ENCODE peak calls at places on chromosomes 12 and 14, in four cellular contexts. One of them, this sample, is unnamed.

GRCh38 chr14:58920230-58920629 is 268.2 kb upstream of the DAAM1 start:
- DNase-seq in K562: no peak
- DNase-seq in fibroblast of lung: no peak
- DNase-seq in hepatocyte: no peak
- DNase-seq in this sample: no peak

GRCh38 chr12:129201029-129201428 is 347.8 kb downstream of the GLT1D1 start:
- DNase-seq in fibroblast of lung: no peak
- DNase-seq in hepatocyte: no peak
- DNase-seq in K562: no peak
- DNase-seq in this sample: no peak

GRCh38 chr12:39505025-39505424 is 62.1 kb upstream of the KIF21A start:
- DNase-seq in fibroblast of lung: peak; percentile 46
- DNase-seq in K562: no peak
- DNase-seq in hepatocyte: no peak
- DNase-seq in this sample: no peak

GRCh38 chr12:49893753-49894752 is 9.6 kb downstream of the FAIM2 start:
- DNase-seq in fibroblast of lung: peak; percentile 62
- DNase-seq in hepatocyte: peak; percentile 45
- DNase-seq in K562: peak; percentile 19
- DNase-seq in this sample: no peak

GRCh38 chr14:94321421-94322271 is 1.5 kb downstream of the SERPINA6 start:
- DNase-seq in K562: no peak
- DNase-seq in hepatocyte: no peak
- DNase-seq in fibroblast of lung: no peak
- DNase-seq in this sample: no peak

GRCh38 chr14:21024668-21025373 is at the start of gene NDRG2:
- DNase-seq in fibroblast of lung: peak; percentile 17
- DNase-seq in hepatocyte: peak; percentile 92
- DNase-seq in K562: peak; percentile 85
- DNase-seq in this sample: peak; percentile 71

GRCh38 chr14:70359076-70359424 is 433 bp downstream of the COX16 start:
- DNase-seq in K562: no peak
- DNase-seq in hepatocyte: no peak
- DNase-seq in fibroblast of lung: no peak
- DNase-seq in this sample: no peak

GRCh38 chr12:75706786-75707605 is 195.6 kb upstream of the KRR1 start:
- DNase-seq in K562: peak; percentile 76
- DNase-seq in fibroblast of lung: peak; percentile 81
- DNase-seq in hepatocyte: no peak
- DNase-seq in this sample: no peak

GRCh38 chr14:89399157-89399556 is 17.9 kb downstream of the FOXN3 start:
- DNase-seq in K562: no peak
- DNase-seq in hepatocyte: no peak
- DNase-seq in fibroblast of lung: no peak
- DNase-seq in this sample: no peak

GRCh38 chr14:104131968-104132732 is 6.2 kb upstream of the KIF26A start:
- DNase-seq in hepatocyte: no peak
- DNase-seq in fibroblast of lung: no peak
- DNase-seq in K562: no peak
- DNase-seq in this sample: no peak

GRCh38 chr12:130163461-130164215 is 1.4 kb downstream of the FZD10 start:
- DNase-seq in fibroblast of lung: no peak
- DNase-seq in K562: no peak
- DNase-seq in hepatocyte: no peak
- DNase-seq in this sample: no peak

DNA sequence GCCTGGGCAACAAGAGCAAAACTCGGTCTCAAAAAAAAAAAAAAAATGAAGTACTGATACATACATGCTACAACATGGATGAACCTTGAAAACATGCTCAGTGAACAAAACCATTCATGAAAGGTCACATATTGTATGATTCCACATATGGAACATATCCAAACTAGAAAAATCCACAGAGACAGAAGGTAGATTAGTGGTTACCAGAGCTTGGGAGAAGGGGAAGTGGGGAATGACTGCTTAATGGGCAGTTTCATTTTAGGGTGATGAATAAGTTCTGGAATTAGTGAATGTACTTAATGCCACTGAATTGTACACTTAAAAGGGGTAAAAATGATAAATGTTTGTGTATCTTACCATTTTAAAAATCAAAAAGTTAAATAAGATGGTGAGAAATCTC is 2.7 kb downstream of the ITGB7 start:
- DNase-seq in hepatocyte: no peak
- DNase-seq in fibroblast of lung: no peak
- DNase-seq in K562: no peak
- DNase-seq in this sample: no peak
- H3K4me1 ChIP-seq in hepatocyte: no peaks in the 10 kb centered on the region
- H3K4me1 ChIP-seq in fibroblast of lung: peaks cover 7% of the 10 kb centered on the region
- H3K4me1 ChIP-seq in K562: peaks cover 34% of the 10 kb centered on the region
- H3K4me1 ChIP-seq in this sample: peaks cover 99% of the 10 kb centered on the region

DNA sequence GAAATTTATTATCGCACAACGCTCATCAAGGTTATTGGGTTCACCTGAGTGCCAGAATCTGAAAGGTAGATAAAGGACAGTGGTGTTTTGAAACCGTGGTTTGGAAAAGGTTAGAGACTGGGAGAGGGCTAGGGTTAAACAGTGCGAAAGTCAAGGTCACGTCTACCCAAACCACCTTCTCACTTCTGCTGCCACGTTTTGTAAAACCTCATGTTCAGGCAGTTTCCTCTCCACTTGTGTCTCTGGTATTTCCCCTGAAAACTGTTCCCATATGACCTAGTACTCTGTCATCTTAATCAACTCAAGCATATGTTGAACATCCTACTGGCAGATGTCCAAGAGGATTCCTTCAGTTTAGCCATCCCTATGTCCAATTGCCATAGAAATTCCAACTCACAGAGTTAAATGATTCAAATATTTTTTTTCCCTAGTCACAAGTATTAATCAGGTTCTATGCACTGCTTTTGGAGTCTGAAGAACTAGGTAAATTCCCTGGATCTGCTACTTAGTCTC is 17.4 kb downstream of the CLEC4C start:
- DNase-seq in fibroblast of lung: no peak
- DNase-seq in hepatocyte: no peak
- DNase-seq in K562: no peak
- DNase-seq in this sample: no peak
- H3K4me1 ChIP-seq in fibroblast of lung: no peaks in the 10 kb centered on the region
- H3K4me1 ChIP-seq in hepatocyte: no peaks in the 10 kb centered on the region
- H3K4me1 ChIP-seq in K562: peaks cover 3% of the 10 kb centered on the region
- H3K4me1 ChIP-seq in this sample: no peaks in the 10 kb centered on the region

GRCh38 chr14:65846469-65846868 is 433.9 kb downstream of the FUT8 start:
- DNase-seq in hepatocyte: no peak
- DNase-seq in K562: no peak
- DNase-seq in fibroblast of lung: no peak
- DNase-seq in this sample: peak; percentile 69
- H3K4me1 ChIP-seq in hepatocyte: no peaks in the 10 kb centered on the region
- H3K4me1 ChIP-seq in K562: no peaks in the 10 kb centered on the region
- H3K4me1 ChIP-seq in fibroblast of lung: no peaks in the 10 kb centered on the region
- H3K4me1 ChIP-seq in this sample: peaks cover 90% of the 10 kb centered on the region

GRCh38 chr12:69068431-69068830 is 135.5 kb upstream of the CPM start:
- DNase-seq in K562: no peak
- DNase-seq in hepatocyte: peak; percentile 46
- DNase-seq in fibroblast of lung: peak; percentile 68
- DNase-seq in this sample: no peak
- H3K4me1 ChIP-seq in K562: no peaks in the 10 kb centered on the region
- H3K4me1 ChIP-seq in hepatocyte: no peaks in the 10 kb centered on the region
- H3K4me1 ChIP-seq in fibroblast of lung: no peaks in the 10 kb centered on the region
- H3K4me1 ChIP-seq in this sample: no peaks in the 10 kb centered on the region

GRCh38 chr12:104604070-104604994 is 147.6 kb downstream of the CHST11 start:
- DNase-seq in hepatocyte: peak; percentile 83
- DNase-seq in fibroblast of lung: peak; percentile 98
- DNase-seq in K562: peak; percentile 90
- DNase-seq in this sample: peak; percentile 66

GRCh38 chr12:104603545-104603973 is 146.8 kb downstream of the CHST11 start:
- DNase-seq in hepatocyte: no peak
- DNase-seq in fibroblast of lung: peak; percentile 92
- DNase-seq in K562: no peak
- DNase-seq in this sample: no peak

GRCh38 chr12:104602901-104603300 is 146.2 kb downstream of the CHST11 start:
- DNase-seq in fibroblast of lung: peak; percentile 25
- DNase-seq in K562: no peak
- DNase-seq in hepatocyte: no peak
- DNase-seq in this sample: no peak

GRCh38 chr12:104605685-104606084 is 148.9 kb downstream of the CHST11 start:
- DNase-seq in hepatocyte: no peak
- DNase-seq in K562: no peak
- DNase-seq in fibroblast of lung: peak; percentile 36
- DNase-seq in this sample: peak; percentile 22

GRCh38 chr12:104604995-104605675 is 148.4 kb downstream of the CHST11 start:
- DNase-seq in K562: no peak
- DNase-seq in hepatocyte: no peak
- DNase-seq in fibroblast of lung: no peak
- DNase-seq in this sample: no peak
- H3K4me1 ChIP-seq in K562: peaks cover 53% of the 10 kb centered on the region
- H3K4me1 ChIP-seq in hepatocyte: peaks cover 15% of the 10 kb centered on the region
- H3K4me1 ChIP-seq in fibroblast of lung: peaks cover 15% of the 10 kb centered on the region
- H3K4me1 ChIP-seq in this sample: peaks cover 55% of the 10 kb centered on the region

GRCh38 chr12:111412007-111412829 is 6.5 kb downstream of the SH2B3 start:
- DNase-seq in hepatocyte: no peak
- DNase-seq in K562: peak; percentile 42
- DNase-seq in fibroblast of lung: peak; percentile 53
- DNase-seq in this sample: no peak
- H3K4me1 ChIP-seq in hepatocyte: peaks cover 13% of the 10 kb centered on the region
- H3K4me1 ChIP-seq in K562: peaks cover 65% of the 10 kb centered on the region
- H3K4me1 ChIP-seq in fibroblast of lung: peaks cover 52% of the 10 kb centered on the region
- H3K4me1 ChIP-seq in this sample: peaks cover 81% of the 10 kb centered on the region